ENCODE peak calls at places on chromosomes 4 and X, in six cellular contexts. A is HepG2, L is prostate gland, H is body of pancreas, K is adrenal gland, E is GM12878. Z is an unnamed sample. For H3K27me3, the result is how much of the 10 kb centered on the place peaks cover.

GRCh38 chr4:137432431-137432830 is 99.9 kb downstream of the PCDH18 start:
- DNase-seq in E (no peak), A (no peak), K (no peak), H (no peak), L (no peak), Z (no peak)

GRCh38 chrX:34891391-34891790 is 51.2 kb upstream of the FAM47B start:
- DNase-seq in E (no peak), L (no peak), K (no peak), H (no peak), A (no peak), Z (no peak)

GRCh38 chr4:43716721-43717395 is 731.8 kb downstream of the KCTD8 start:
- DNase-seq in E (no peak), L (no peak), H (no peak), A (no peak), K (no peak), Z (no peak)

GRCh38 chrX:18995216-18995615 is 11.3 kb upstream of the PHKA2 start:
- DNase-seq in L (no peak), H (no peak), E (no peak), A (peak), K (no peak), Z (no peak)

GRCh38 chr4:4875611-4876010 is 16.1 kb downstream of the MSX1 start:
- DNase-seq in K (no peak), E (no peak), H (no peak), L (no peak), A (no peak), Z (no peak)

GRCh38 chrX:153818571-153819397 is 11.6 kb downstream of the PDZD4 start:
- DNase-seq in A (no peak), K (no peak), H (no peak), L (no peak), E (no peak), Z (no peak)

GRCh38 chr4:8539661-8540060 is 40.5 kb upstream of the GPR78 start:
- DNase-seq in E (no peak), H (no peak), K (no peak), L (no peak), A (no peak), Z (no peak)

GRCh38 chrX:110021180-110022022 is 18.5 kb downstream of the TMEM164 start:
- DNase-seq in E (no peak), A (no peak), H (no peak), L (no peak), K (peak), Z (no peak)

GRCh38 chr4:44544158-44544557 is 95.5 kb upstream of the KCTD8 start:
- DNase-seq in H (no peak), E (no peak), L (no peak), A (no peak), K (no peak), Z (no peak)

GRCh38 chrX:140733766-140734342 is 24.3 kb downstream of the LINC00632 start:
- DNase-seq in K (peak), A (peak), H (peak), E (no peak), L (peak), Z (no peak)

GRCh38 chrX:134732152-134732551 is 73.9 kb upstream of the PLAC1 start:
- DNase-seq in H (no peak), K (no peak), E (no peak), L (no peak), A (no peak), Z (no peak)

GRCh38 chrX:2584216-2584615 is 83.4 kb upstream of the DHRSX start:
- DNase-seq in A (no peak), L (no peak), E (no peak), K (no peak), H (no peak), Z (no peak)
- H3K27me3 ChIP-seq in A (under half), L (under half), E (under half), K (under half), H (under half), Z (under half)

DNA sequence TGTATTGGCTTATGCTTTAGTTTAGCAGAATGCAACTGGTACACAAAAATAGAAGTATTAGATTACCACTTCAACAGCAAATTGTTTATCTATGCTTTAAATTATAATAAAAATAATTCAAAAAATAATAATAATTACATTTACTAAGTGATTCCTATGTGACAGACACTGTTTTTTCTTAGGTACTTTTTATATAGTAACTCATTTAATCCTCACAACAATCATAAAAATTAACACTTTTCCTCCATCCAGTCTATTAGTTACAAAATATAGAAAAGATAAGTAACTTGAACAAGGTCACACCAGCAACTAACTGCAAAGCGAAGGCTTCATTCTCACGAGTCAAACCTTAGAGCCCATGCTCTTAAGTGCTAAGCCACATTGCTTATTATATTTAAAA is 155.2 kb downstream of the PDGFC start:
- DNase-seq in L (no peak), K (no peak), H (no peak), E (no peak), A (no peak), Z (no peak)
- H3K27ac ChIP-seq in L (no peak), K (no peak), H (no peak), E (no peak), A (no peak), Z (no peak)

DNA sequence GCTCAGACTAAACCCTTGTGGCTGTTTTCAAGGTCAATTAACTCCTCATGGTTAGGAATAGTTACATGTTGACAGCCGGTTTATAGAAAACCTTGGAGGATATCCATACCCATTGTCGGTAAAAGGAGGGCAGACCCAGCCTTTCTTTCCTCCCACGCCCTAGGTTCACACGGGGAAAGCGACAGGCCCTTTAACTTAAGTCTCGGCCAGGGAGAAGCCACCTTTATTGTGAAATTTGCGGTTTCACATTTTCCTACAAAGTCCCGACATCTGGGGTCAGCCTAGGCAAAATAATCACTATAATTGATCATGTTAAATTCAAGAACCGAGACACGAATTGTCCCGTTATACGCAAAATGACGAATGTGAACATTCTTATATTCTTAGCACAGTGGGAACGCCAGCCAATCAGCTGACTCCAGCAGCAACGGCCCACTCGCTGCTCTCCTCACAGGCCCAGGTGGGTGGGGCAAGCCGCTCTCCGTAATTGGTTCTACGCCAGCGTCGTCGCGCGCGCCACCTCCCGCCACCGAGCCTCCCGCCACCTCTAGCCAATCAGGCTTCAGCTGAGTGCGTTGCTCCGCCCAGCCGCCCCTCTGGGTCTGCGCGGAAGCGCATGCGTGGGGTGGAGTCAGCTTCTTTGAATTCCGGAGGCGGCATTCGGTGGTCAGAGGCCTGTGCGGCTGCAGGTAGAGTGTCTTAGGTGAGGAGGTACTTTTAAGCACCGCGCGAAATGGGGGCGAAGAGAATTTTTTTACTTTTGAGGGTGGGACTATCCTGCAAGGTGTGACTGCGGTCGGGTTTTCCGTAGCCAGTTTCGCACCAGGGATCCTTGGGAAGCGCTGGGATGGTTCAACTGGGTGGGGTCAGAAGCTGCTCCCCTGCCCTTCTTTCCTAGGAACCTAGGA is at the start of gene CENPI:
- DNase-seq in A (peak), H (peak), K (peak), L (peak), E (peak), Z (peak)
- TF ChIP-seq POLR2A in A (peak), H (peak), K (no peak), L (no peak), E (peak), Z (peak)

GRCh38 chr4:146640021-146640425 is 1.3 kb downstream of the POU4F2 start:
- DNase-seq in E (no peak), A (no peak), H (no peak), L (no peak), K (no peak), Z (no peak)

GRCh38 chr4:146640459-146641061 is 1.9 kb downstream of the POU4F2 start:
- DNase-seq in H (no peak), L (no peak), K (no peak), E (no peak), A (no peak), Z (no peak)

GRCh38 chr4:146646601-146647000 is 7.9 kb downstream of the POU4F2 start:
- DNase-seq in A (no peak), E (no peak), H (no peak), K (no peak), L (no peak), Z (no peak)

GRCh38 chr4:146641762-146642161 is 3.1 kb downstream of the POU4F2 start:
- DNase-seq in E (no peak), A (no peak), L (no peak), H (no peak), K (no peak), Z (no peak)

GRCh38 chr4:146643812-146644401 is 5.2 kb downstream of the POU4F2 start:
- DNase-seq in L (no peak), E (no peak), H (no peak), K (no peak), A (peak), Z (no peak)
- H3K27me3 ChIP-seq in L (under half), E (under half), H (under half), K (half or more), A (under half), Z (under half)

DNA sequence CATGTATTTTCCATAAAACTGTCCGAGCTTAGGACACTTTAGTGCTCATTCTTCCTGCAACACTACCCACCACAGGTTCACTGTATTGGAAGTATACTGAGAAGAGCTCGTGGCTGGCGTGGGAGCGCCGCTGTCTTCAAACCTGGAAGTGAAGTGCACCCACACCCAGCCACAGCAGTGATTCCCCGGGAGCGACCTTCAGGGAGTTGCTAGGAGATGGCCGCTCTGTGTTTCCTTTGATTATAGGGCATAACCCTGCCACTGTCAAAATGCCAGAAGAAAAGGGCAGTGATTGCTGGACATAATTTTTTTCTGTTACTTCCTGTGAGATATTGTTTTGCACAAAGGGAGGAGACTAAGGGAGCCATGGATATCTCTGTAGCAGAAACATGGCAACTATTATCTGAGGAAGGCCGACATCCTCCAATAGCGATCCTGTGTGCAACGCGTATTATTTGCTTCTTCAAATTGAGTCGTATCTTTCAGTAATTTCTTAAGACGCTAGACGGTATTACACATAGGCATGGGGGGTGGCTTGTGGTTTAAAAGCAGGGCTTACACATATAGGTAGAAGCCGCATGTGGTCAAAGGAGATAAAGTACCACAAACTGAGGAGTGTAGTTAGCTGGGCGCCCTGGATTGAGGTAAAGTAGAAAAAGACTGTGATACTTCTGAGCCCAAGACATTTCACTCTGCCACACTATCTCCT is 94.8 kb downstream of the SORBS2 start:
- DNase-seq in A (no peak), E (no peak), K (peak), L (no peak), H (peak), Z (no peak)
- H3K27ac ChIP-seq in A (no peak), E (no peak), K (no peak), L (no peak), H (peak), Z (peak)

GRCh38 chr4:37555324-37555723 is 130.9 kb downstream of the RELL1 start:
- DNase-seq in E (no peak), H (no peak), L (no peak), K (no peak), A (no peak), Z (no peak)

GRCh38 chr4:37562592-37562991 is 123.6 kb downstream of the RELL1 start:
- DNase-seq in H (no peak), A (no peak), E (no peak), K (no peak), L (no peak), Z (no peak)

GRCh38 chr4:37561803-37562207 is 124.4 kb downstream of the RELL1 start:
- DNase-seq in L (no peak), H (no peak), K (no peak), A (peak), E (peak), Z (no peak)

GRCh38 chr4:37561196-37561802 is 124.9 kb downstream of the RELL1 start:
- DNase-seq in K (no peak), A (no peak), H (no peak), L (no peak), E (no peak), Z (no peak)
- TF ChIP-seq POLR2A in K (no peak), A (no peak), H (no peak), L (no peak), E (no peak), Z (no peak)

Z was measured in upper lobe of left lung.